ENCODE peak calls at places on chromosomes 1 and 21, in seven cellular contexts. L, I, X, N, C, J and K are unnamed samples. For H3K36me3, the result is how much of the 10 kb centered on the place peaks cover.

GRCh38 chr1:173095632-173096031 is 44.9 kb upstream of the TNFSF18 start:
- DNase-seq in L (no peak), I (no peak), X (peak), N (no peak), C (no peak), J (no peak), K (no peak)

GRCh38 chr21:29481641-29482040 is 182.9 kb downstream of the BACH1 start:
- DNase-seq in L (no peak), I (no peak), X (peak), N (no peak), C (no peak), J (no peak), K (no peak)

GRCh38 chr1:29675481-29676263 is 439.4 kb downstream of the PTPRU start:
- DNase-seq in L (no peak), I (peak), X (peak), N (no peak), C (peak), J (no peak), K (no peak)

GRCh38 chr1:100580446-100580845 is 42.5 kb downstream of the GPR88 start:
- DNase-seq in L (no peak), I (no peak), X (no peak), N (no peak), C (no peak), J (no peak), K (no peak)

GRCh38 chr1:150807257-150807637 is 813 bp downstream of the CTSK start:
- DNase-seq in L (no peak), I (no peak), X (peak), N (no peak), C (no peak), J (peak), K (no peak)

GRCh38 chr1:21331752-21332480 is 41.7 kb upstream of the ECE1 start:
- DNase-seq in L (no peak), I (no peak), X (no peak), N (no peak), C (no peak), J (no peak), K (no peak)

GRCh38 chr1:8026153-8026975 is at the start of gene ERRFI1:
- DNase-seq in L (peak), I (peak), X (peak), N (peak), C (peak), J (peak), K (no peak)

GRCh38 chr1:46084553-46085448 is 47.6 kb downstream of the PIK3R3 start:
- DNase-seq in L (no peak), I (no peak), X (no peak), N (no peak), C (no peak), J (no peak), K (no peak)

GRCh38 chr21:41802684-41803083 is 35.8 kb upstream of the RIPK4 start:
- DNase-seq in L (no peak), I (no peak), X (peak), N (no peak), C (peak), J (no peak), K (no peak)

GRCh38 chr1:174068000-174068399 is 45.8 kb upstream of the RC3H1 start:
- DNase-seq in L (no peak), I (peak), X (no peak), N (peak), C (no peak), J (no peak), K (no peak)

GRCh38 chr1:8495928-8496401 is 178.1 kb downstream of the SLC45A1 start:
- DNase-seq in L (no peak), I (peak), X (no peak), N (no peak), C (no peak), J (no peak), K (peak)

GRCh38 chr1:23424171-23424959 is at the start of gene TCEA3:
- DNase-seq in L (peak), I (peak), X (no peak), N (peak), C (no peak), J (no peak), K (no peak)

GRCh38 chr1:48498096-48498791 is 26.2 kb upstream of the SPATA6 start:
- DNase-seq in L (peak), I (peak), X (peak), N (peak), C (peak), J (peak), K (peak)

GRCh38 chr1:13749543-13750307 is 49.7 kb downstream of the PRDM2 start:
- DNase-seq in L (peak), I (peak), X (peak), N (no peak), C (peak), J (peak), K (peak)

GRCh38 chr1:47726496-47726855 is 270.7 kb downstream of the TRABD2B start:
- DNase-seq in L (no peak), I (no peak), X (no peak), N (no peak), C (no peak), J (no peak), K (no peak)

GRCh38 chr1:79188371-79188770 is 181.8 kb upstream of the ADGRL4 start:
- DNase-seq in L (no peak), I (no peak), X (peak), N (no peak), C (no peak), J (peak), K (no peak)

GRCh38 chr1:12472798-12473551 is 145.0 kb downstream of the DHRS3 start:
- DNase-seq in L (peak), I (no peak), X (no peak), N (peak), C (no peak), J (no peak), K (no peak)

GRCh38 chr1:67945733-67946374 is 104.6 kb downstream of the DIRAS3 start:
- DNase-seq in L (no peak), I (no peak), X (no peak), N (no peak), C (no peak), J (no peak), K (no peak)

GRCh38 chr1:18908911-18909771 is 6.8 kb upstream of the ALDH4A1 start:
- DNase-seq in L (no peak), I (no peak), X (no peak), N (no peak), C (no peak), J (no peak), K (no peak)

GRCh38 chr1:18903313-18903671 is 937 bp upstream of the ALDH4A1 start:
- DNase-seq in L (no peak), I (no peak), X (no peak), N (no peak), C (no peak), J (no peak), K (no peak)

GRCh38 chr1:18907021-18907913 is 4.9 kb upstream of the ALDH4A1 start:
- DNase-seq in L (peak), I (peak), X (peak), N (peak), C (peak), J (peak), K (peak)

GRCh38 chr1:18912550-18912949 is 10.2 kb upstream of the ALDH4A1 start:
- DNase-seq in L (no peak), I (no peak), X (no peak), N (no peak), C (no peak), J (no peak), K (no peak)

DNA sequence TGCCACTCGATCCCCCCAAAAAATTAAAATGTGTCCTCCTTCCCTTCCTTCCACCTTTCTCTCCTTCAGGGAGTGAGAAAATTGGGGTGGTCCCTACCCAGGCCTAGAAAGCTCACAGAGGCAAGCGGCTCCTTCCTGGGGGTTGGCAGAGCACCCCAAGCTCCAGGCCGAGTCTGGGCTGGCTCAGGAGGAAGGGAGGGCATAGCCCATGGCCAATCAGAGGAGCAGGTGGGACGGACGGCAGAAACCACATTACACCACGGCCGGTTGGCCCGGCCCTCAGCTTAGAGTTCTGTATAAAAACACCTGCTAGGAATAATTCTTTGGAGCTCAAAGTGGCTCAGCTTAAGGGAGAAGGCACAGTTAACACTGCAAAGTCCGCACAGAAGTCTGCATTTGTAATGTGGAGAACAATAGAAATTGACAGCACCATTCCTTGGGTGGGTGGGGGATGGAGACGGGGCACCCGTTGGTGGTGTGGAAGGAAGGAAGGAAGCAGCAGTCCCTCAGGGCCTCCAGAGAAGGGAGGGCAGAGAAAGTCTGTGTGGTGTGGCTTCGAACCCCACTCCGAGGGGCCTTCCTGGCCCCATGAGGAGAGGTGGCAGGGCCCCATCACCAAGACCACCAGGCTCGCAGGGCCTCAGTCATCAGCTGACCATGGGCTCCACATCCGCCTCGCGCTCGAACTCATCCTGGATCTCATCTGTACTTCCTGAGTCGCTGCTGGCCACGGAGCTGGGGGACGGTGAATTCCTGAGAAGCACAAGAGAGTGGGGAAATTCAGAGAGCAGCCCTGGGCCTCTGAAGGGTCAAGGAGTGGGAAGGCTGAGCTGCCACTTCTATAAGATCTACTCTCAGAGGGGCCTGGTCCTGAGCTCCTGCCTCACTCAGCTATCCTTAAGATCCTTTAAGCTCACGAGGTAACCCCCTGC is 5.8 kb upstream of the ALDH4A1 start:
- DNase-seq in L (no peak), I (no peak), X (no peak), N (no peak), C (no peak), J (peak), K (peak)
- H3K36me3 ChIP-seq in L (under half), I (under half), X (under half), N (under half), C (under half), J (under half), K (under half)

GRCh38 chr1:200992382-200993101 is 31.0 kb downstream of the KIF21B start:
- DNase-seq in L (no peak), I (no peak), X (no peak), N (no peak), C (no peak), J (no peak), K (no peak)
- H3K36me3 ChIP-seq in L (half or more), I (under half), X (under half), N (half or more), C (under half), J (under half), K (under half)

GRCh38 chr1:182384387-182384960 is 7.1 kb downstream of the GLUL start:
- DNase-seq in L (no peak), I (no peak), X (no peak), N (no peak), C (peak), J (no peak), K (no peak)

GRCh38 chr1:182380199-182380598 is 11.4 kb downstream of the GLUL start:
- DNase-seq in L (no peak), I (no peak), X (no peak), N (no peak), C (no peak), J (no peak), K (no peak)

GRCh38 chr1:182381962-182382819 is 9.4 kb downstream of the GLUL start:
- DNase-seq in L (no peak), I (peak), X (no peak), N (no peak), C (peak), J (no peak), K (no peak)

GRCh38 chr1:182383934-182384333 is 7.7 kb downstream of the GLUL start:
- DNase-seq in L (no peak), I (no peak), X (no peak), N (no peak), C (no peak), J (no peak), K (no peak)

DNA sequence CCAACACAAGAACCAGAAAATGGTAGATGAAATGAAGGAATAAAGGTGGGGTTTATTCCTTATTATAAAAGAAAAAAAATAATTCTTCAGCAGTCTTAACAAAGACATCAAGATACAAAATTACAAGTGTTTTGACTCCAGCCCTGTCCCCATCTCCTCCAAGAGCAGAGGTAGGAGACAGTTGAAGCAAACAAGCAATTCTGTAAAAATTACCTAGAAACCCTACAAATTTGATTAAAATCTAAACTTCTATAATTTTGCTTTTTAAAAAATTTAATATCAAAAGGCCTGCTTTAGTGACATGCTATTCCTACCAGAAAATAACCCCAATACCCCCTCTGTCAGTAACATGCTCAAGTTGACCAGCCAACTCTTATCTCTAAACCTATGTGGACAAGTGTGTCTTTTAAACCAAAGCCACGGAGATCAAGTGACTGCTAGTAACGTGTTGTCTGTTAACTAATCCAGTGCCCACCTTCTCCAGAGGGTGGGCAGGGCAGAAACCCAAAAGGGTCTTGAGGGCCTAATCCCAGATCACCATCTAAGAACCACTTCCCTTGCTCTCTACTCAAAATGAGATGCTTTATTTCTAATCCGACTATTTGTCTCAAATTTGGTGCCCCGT is 8.4 kb downstream of the GLUL start:
- DNase-seq in L (no peak), I (no peak), X (no peak), N (no peak), C (peak), J (no peak), K (no peak)
- H3K36me3 ChIP-seq in L (under half), I (under half), X (half or more), N (under half), C (under half), J (under half), K (under half)

DNA sequence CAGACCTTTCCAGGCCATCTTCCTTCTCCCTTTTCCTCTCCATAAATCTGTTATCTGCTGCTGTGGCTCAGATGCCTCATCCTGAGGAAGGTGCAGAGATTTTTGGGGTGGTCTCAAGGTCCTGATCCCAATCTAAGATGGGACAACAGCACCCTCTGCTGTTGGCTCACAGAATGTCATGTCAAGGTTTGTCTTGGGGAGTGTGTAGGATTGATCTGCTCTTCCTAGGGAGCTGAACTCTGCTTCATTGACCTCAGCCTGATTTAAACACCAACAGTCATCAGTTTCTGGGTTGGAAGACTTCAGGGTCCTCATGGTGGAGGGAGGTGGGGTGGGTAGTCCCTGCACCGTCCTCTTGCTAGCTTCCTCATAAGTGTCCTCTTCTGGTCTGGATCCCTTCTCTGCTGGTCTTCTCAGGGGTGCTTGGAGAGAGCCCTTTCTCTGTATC is 62.8 kb upstream of the LAX1 start:
- DNase-seq in L (peak), I (peak), X (peak), N (peak), C (peak), J (peak), K (peak)
- H3K36me3 ChIP-seq in L (under half), I (under half), X (under half), N (under half), C (under half), J (under half), K (under half)

GRCh38 chr1:109630881-109631512 is 11.4 kb downstream of the AMPD2 start:
- DNase-seq in L (no peak), I (no peak), X (no peak), N (no peak), C (peak), J (no peak), K (no peak)

GRCh38 chr1:109627692-109628399 is 8.2 kb downstream of the AMPD2 start:
- DNase-seq in L (no peak), I (no peak), X (no peak), N (no peak), C (peak), J (no peak), K (no peak)

GRCh38 chr1:109628540-109629321 is 9.1 kb downstream of the AMPD2 start:
- DNase-seq in L (no peak), I (peak), X (no peak), N (no peak), C (peak), J (no peak), K (no peak)

GRCh38 chr1:109630081-109630880 is 10.6 kb downstream of the AMPD2 start:
- DNase-seq in L (peak), I (peak), X (no peak), N (peak), C (peak), J (no peak), K (peak)

GRCh38 chr1:109629372-109630030 is 9.9 kb downstream of the AMPD2 start:
- DNase-seq in L (no peak), I (no peak), X (no peak), N (no peak), C (peak), J (no peak), K (no peak)
- H3K36me3 ChIP-seq in L (under half), I (under half), X (under half), N (under half), C (under half), J (under half), K (under half)

GRCh38 chr1:119728007-119728406 is 16.3 kb downstream of the PHGDH start:
- DNase-seq in L (no peak), I (no peak), X (no peak), N (no peak), C (no peak), J (peak), K (no peak)

GRCh38 chr1:119720866-119721440 is 9.2 kb downstream of the PHGDH start:
- DNase-seq in L (no peak), I (no peak), X (no peak), N (no peak), C (no peak), J (no peak), K (no peak)

GRCh38 chr1:119721933-119722332 is 10.2 kb downstream of the PHGDH start:
- DNase-seq in L (no peak), I (no peak), X (no peak), N (no peak), C (no peak), J (no peak), K (no peak)

GRCh38 chr1:119725626-119726025 is 13.9 kb downstream of the PHGDH start:
- DNase-seq in L (no peak), I (no peak), X (no peak), N (peak), C (no peak), J (no peak), K (no peak)

GRCh38 chr1:119724611-119725218 is 13.0 kb downstream of the PHGDH start:
- DNase-seq in L (no peak), I (no peak), X (no peak), N (no peak), C (no peak), J (no peak), K (no peak)
- H3K36me3 ChIP-seq in L (under half), I (under half), X (under half), N (under half), C (under half), J (under half), K (under half)

DNA sequence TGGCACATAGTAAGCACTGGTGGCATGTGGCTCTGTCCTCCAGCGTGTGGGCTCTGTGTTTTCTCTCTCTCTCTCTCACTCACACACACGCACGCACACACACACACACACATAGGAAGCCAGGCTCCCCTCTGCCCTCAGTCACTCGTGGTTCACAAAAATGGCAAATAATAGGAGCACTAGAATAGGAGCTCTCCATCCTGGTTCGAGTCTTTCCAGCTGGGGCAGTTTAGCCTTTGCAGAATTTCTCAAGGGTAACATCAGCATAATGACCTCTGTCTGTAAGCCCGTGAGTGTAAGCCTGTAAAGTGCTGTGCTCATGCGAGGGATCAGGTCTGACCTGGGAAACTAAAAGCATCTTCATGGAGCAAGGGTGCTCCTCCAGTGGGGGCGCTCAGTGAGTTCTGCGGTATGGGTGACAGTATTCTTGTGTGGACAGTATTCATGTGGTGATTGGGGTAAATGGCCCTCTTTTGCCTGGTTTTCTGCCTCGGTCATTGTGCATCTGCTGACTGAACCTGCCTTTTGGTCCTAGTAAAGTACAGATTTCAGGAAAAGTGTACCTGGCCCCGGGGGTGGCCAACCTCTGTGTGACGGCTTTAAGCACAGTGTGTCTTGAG is 839 bp upstream of the ZC3H12A start:
- DNase-seq in L (no peak), I (peak), X (no peak), N (peak), C (no peak), J (peak), K (no peak)
- H3K36me3 ChIP-seq in L (under half), I (under half), X (under half), N (under half), C (under half), J (under half), K (under half)

DNA sequence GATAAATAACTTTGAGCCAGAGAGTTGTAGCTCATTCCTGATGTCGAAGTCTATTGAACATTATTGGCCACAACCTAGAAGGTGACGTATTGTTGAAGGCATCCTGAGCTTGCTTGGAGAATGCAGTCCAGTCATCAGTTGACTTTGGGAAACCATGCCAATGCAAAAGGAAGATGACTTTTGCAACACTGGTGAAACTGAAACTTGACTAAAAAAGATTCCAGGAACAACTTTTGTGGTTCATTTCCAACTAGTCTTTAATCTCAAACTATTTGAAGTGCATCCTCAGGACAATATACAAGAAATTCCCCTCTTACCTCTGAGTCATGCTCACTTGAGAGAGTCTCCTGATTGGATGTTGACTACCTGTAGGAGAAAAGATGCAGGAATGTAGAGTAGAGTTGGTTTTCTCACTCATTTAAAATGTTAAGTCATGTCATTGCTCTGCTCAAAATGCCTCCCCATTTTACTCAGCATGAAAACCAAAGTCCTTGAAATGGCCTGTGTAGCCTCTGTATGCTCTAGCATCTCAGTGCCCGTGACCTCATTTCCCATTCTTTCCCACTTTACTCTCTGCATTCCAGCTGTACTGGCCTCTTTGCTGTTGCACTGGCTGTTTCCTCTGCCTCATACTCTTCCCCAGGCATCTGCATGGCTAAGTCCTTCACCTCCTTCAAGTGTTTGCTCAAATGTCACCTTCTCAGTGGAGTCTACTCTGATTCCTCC is 24.4 kb upstream of the LEPR start:
- DNase-seq in L (no peak), I (peak), X (peak), N (no peak), C (no peak), J (no peak), K (no peak)
- H3K36me3 ChIP-seq in L (under half), I (under half), X (half or more), N (under half), C (under half), J (under half), K (under half)